ENCODE peak calls at places on chromosomes 3 and 15, in nine cellular contexts. Y is CD4-positive, alpha-beta T cell; C is omental fat pad; T is stimulated activated CD8-positive, alpha-beta memory T cell treated with anti-CD3 and anti-CD28 coated beads, Interleukin-15, amount 100 ng/mL, for 1 hour; J is activated T-cell treated with anti-CD3 and anti-CD28 coated beads, Interleukin-2, amount 50 U/mL, for 1 hour; O is T-helper 9 cell; A is lower lobe of right lung; E is osteoblast; X is putamen. N is an unnamed sample.

GRCh38 chr3:186107148-186108105 is 1.5 kb downstream of the ETV5 start:
- DNase-seq in C (no peak), T (no peak), X (peak), J (peak), E (peak), O (peak), A (peak), Y (peak), N (peak)

GRCh38 chr15:65232520-65232919 is 21.2 kb upstream of the CILP start:
- DNase-seq in C (no peak), E (no peak), T (no peak), O (no peak), X (no peak), J (no peak), Y (no peak), A (no peak), N (no peak)

GRCh38 chr15:39551476-39551875 is 29.4 kb upstream of the THBS1 start:
- DNase-seq in C (no peak), Y (no peak), E (no peak), A (no peak), T (no peak), J (no peak), O (no peak), X (no peak), N (no peak)

GRCh38 chr3:153221748-153222162 is 59.7 kb downstream of the RAP2B start:
- DNase-seq in Y (peak), J (peak), T (peak), O (peak), A (peak), C (no peak), X (peak), E (peak), N (peak)

GRCh38 chr3:127448671-127449070 is 141.9 kb downstream of the TPRA1 start:
- DNase-seq in Y (no peak), A (no peak), O (no peak), E (no peak), T (no peak), J (no peak), X (no peak), C (no peak), N (no peak)

GRCh38 chr3:71369733-71370391 is 213.7 kb downstream of the FOXP1 start:
- DNase-seq in T (no peak), X (no peak), E (no peak), Y (no peak), J (no peak), C (no peak), O (no peak), A (no peak), N (no peak)

GRCh38 chr3:76990606-76991005 is 49.3 kb upstream of the ROBO2 start:
- DNase-seq in Y (no peak), J (no peak), O (no peak), E (no peak), T (no peak), X (no peak), A (no peak), C (no peak), N (no peak)

GRCh38 chr15:60585743-60586708 is 107.1 kb upstream of the ICE2 start:
- DNase-seq in A (no peak), O (no peak), C (no peak), E (peak), J (no peak), X (peak), Y (peak), T (no peak), N (no peak)

GRCh38 chr15:55698653-55699052 is 44.3 kb downstream of the PRTG start:
- DNase-seq in J (no peak), T (no peak), C (no peak), Y (no peak), A (no peak), O (no peak), E (no peak), X (no peak), N (no peak)

GRCh38 chr15:58307313-58307961 is 124.4 kb upstream of the LIPC start:
- DNase-seq in C (no peak), X (no peak), Y (no peak), J (no peak), T (no peak), A (no peak), E (peak), O (no peak), N (no peak)

GRCh38 chr3:49171119-49171774 is at the start of gene KLHDC8B:
- DNase-seq in J (peak), O (peak), C (peak), A (peak), Y (peak), E (peak), T (peak), X (peak), N (peak)

GRCh38 chr15:99440029-99440428 is 125.8 kb upstream of the MEF2A start:
- DNase-seq in E (no peak), C (peak), O (no peak), T (no peak), J (no peak), A (no peak), X (no peak), Y (no peak), N (no peak)

GRCh38 chr15:72009207-72009606 is 108.7 kb downstream of the MYO9A start:
- DNase-seq in O (no peak), J (no peak), C (no peak), A (no peak), T (no peak), X (no peak), Y (no peak), E (no peak), N (no peak)

GRCh38 chr15:69723404-69724097 is 270.9 kb downstream of the RPLP1 start:
- DNase-seq in Y (no peak), J (no peak), A (no peak), E (no peak), C (no peak), T (no peak), X (no peak), O (no peak), N (peak)

GRCh38 chr3:197926418-197926817 is 23.6 kb upstream of the RPL35A start:
- DNase-seq in J (no peak), E (no peak), T (no peak), C (no peak), A (no peak), Y (no peak), X (no peak), O (no peak), N (no peak)

GRCh38 chr3:27380433-27381357 is 11.5 kb upstream of the NEK10 start:
- DNase-seq in C (no peak), E (no peak), O (no peak), J (no peak), A (no peak), Y (no peak), X (no peak), T (no peak), N (no peak)

GRCh38 chr3:58041826-58042324 is 33.7 kb downstream of the FLNB start:
- DNase-seq in T (no peak), C (no peak), E (peak), X (no peak), J (no peak), O (no peak), Y (no peak), A (no peak), N (no peak)

GRCh38 chr3:135034291-135034768 is 239.3 kb downstream of the EPHB1 start:
- DNase-seq in Y (no peak), A (no peak), X (no peak), E (no peak), J (no peak), C (no peak), O (no peak), T (no peak), N (no peak)

GRCh38 chr3:31462050-31462569 is 70.6 kb upstream of the STT3B start:
- DNase-seq in A (no peak), O (peak), Y (peak), E (no peak), C (no peak), X (no peak), T (no peak), J (peak), N (no peak)

GRCh38 chr15:69189157-69189556 is 28.7 kb downstream of the GLCE start:
- DNase-seq in A (no peak), Y (no peak), O (no peak), X (no peak), C (no peak), J (no peak), E (no peak), T (no peak), N (no peak)

GRCh38 chr3:158486200-158486599 is 84.8 kb upstream of the MLF1 start:
- DNase-seq in X (no peak), Y (no peak), A (no peak), T (no peak), E (no peak), J (no peak), O (no peak), C (no peak), N (no peak)

GRCh38 chr3:134517796-134518195 is 31.9 kb downstream of the CEP63 start:
- DNase-seq in Y (no peak), C (no peak), X (no peak), O (no peak), A (no peak), J (no peak), T (no peak), E (peak), N (no peak)

GRCh38 chr3:160691962-160692361 is 15.0 kb downstream of the ARL14 start:
- DNase-seq in X (no peak), O (no peak), T (no peak), C (no peak), Y (no peak), A (no peak), J (no peak), E (no peak), N (no peak)

GRCh38 chr3:178705925-178706324 is 169.7 kb downstream of the KCNMB2 start:
- DNase-seq in X (no peak), T (no peak), A (no peak), O (no peak), J (no peak), E (no peak), Y (no peak), C (no peak), N (no peak)

GRCh38 chr15:39173426-39173825 is 407.5 kb upstream of the THBS1 start:
- DNase-seq in A (no peak), T (no peak), O (no peak), J (no peak), X (no peak), C (no peak), E (no peak), Y (no peak), N (no peak)

GRCh38 chr15:66834863-66835557 is 133.0 kb downstream of the SMAD6 start:
- DNase-seq in T (no peak), C (no peak), E (no peak), J (no peak), O (no peak), X (no peak), Y (no peak), A (peak), N (no peak)

N was measured in Right ventricle myocardium superior.